ENCODE peak calls at places on chromosome 7, in eight cellular contexts. G, U, N, I, H, A, L and R are unnamed samples. For H3K4me1, the result is how much of the 10 kb centered on the place peaks cover.

GRCh38 chr7:28986723-28987122 is 28.6 kb upstream of the TRIL start:
- DNase-seq in G (no peak), U (no peak), N (no peak), I (no peak), H (peak), A (no peak), L (no peak), R (no peak)

GRCh38 chr7:140726304-140726703 is 29.8 kb downstream of the NDUFB2 start:
- DNase-seq in G (no peak), U (peak), N (no peak), I (no peak), H (peak), A (no peak), L (no peak), R (no peak)

GRCh38 chr7:78489851-78490250 is 691.3 kb downstream of the PHTF2 start:
- DNase-seq in G (no peak), U (no peak), N (no peak), I (no peak), H (peak), A (no peak), L (no peak), R (no peak)

GRCh38 chr7:1700086-1700485 is 30.0 kb downstream of the ELFN1 start:
- DNase-seq in G (no peak), U (no peak), N (no peak), I (no peak), H (no peak), A (no peak), L (no peak), R (no peak)

GRCh38 chr7:116180302-116180701 is 30.0 kb upstream of the TES start:
- DNase-seq in G (no peak), U (peak), N (no peak), I (no peak), H (peak), A (peak), L (peak), R (no peak)

GRCh38 chr7:15723840-15724239 is 37.4 kb upstream of the MEOX2 start:
- DNase-seq in G (no peak), U (no peak), N (no peak), I (no peak), H (no peak), A (no peak), L (no peak), R (no peak)

GRCh38 chr7:20896996-20897395 is 110.3 kb upstream of the SP8 start:
- DNase-seq in G (no peak), U (no peak), N (no peak), I (no peak), H (no peak), A (peak), L (no peak), R (no peak)

GRCh38 chr7:33773053-33773452 is 132.3 kb upstream of the BMPER start:
- DNase-seq in G (no peak), U (no peak), N (no peak), I (no peak), H (peak), A (peak), L (no peak), R (no peak)

GRCh38 chr7:17058568-17058967 is 176.8 kb upstream of the AGR3 start:
- DNase-seq in G (no peak), U (no peak), N (no peak), I (no peak), H (peak), A (peak), L (no peak), R (no peak)

GRCh38 chr7:135578569-135578968 is 20.9 kb downstream of the NUP205 start:
- DNase-seq in G (no peak), U (no peak), N (no peak), I (no peak), H (no peak), A (no peak), L (no peak), R (no peak)

GRCh38 chr7:130917669-130918128 is 183.7 kb upstream of the KLF14 start:
- DNase-seq in G (no peak), U (no peak), N (no peak), I (no peak), H (peak), A (no peak), L (no peak), R (no peak)

GRCh38 chr7:130913721-130914588 is 179.9 kb upstream of the KLF14 start:
- DNase-seq in G (no peak), U (no peak), N (no peak), I (no peak), H (no peak), A (no peak), L (no peak), R (no peak)

GRCh38 chr7:130912910-130913720 is 179.1 kb upstream of the KLF14 start:
- DNase-seq in G (peak), U (peak), N (peak), I (peak), H (peak), A (peak), L (no peak), R (peak)

GRCh38 chr7:130912086-130912909 is 178.3 kb upstream of the KLF14 start:
- DNase-seq in G (no peak), U (no peak), N (no peak), I (no peak), H (peak), A (peak), L (no peak), R (no peak)

GRCh38 chr7:130914589-130915294 is 180.7 kb upstream of the KLF14 start:
- DNase-seq in G (no peak), U (no peak), N (no peak), I (no peak), H (no peak), A (no peak), L (no peak), R (no peak)
- H3K4me1 ChIP-seq in G (half or more), U (under half), N (under half), I (half or more), H (under half), A (half or more), L (under half), R (half or more)

DNA sequence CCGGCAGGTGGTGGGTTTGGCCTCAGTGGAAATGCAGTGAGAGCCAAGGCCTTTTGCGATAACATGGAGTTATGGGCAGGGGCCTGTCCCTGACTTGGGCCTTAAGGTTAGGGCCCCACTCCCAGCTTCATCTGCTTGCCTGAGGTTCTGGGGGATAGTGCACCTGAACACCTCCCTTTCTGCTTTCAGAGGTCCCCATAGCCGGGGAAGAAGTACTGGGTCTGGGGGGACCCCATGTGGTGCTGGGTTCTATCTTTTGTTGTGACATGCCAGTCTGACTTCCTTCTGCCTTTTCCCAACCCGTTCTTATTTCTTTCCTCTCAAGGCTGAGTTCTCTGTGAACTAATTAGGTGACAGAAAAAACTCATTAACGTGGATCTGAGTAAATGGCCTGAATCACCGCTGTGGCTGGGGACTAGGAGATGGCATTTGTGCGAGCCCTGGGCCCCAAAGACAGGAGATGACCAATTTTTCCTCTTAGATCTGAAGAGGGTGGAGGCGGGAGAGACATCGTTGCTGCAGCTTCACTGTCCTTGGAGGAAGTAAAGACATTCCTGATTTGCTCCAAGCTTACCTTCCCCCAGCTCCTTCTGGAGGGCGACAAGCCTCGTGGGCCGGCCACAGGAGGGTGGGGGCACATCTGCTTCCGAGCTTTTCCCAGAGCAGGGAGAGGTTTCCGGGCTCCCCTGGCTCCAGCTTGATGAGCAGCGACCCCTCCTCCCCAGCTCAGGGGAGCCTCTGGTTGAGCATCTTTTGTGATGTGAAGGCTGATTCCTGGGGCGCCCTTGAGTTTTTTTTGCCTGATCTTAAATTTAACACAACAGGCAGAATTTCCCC is 2.0 kb downstream of the AGAP3 start:
- DNase-seq in G (no peak), U (peak), N (peak), I (no peak), H (peak), A (peak), L (no peak), R (no peak)
- H3K4me1 ChIP-seq in G (under half), U (under half), N (under half), I (half or more), H (under half), A (under half), L (under half), R (half or more)

GRCh38 chr7:24825315-24825917 is 68.2 kb upstream of the GSDME start:
- DNase-seq in G (no peak), U (no peak), N (no peak), I (no peak), H (peak), A (peak), L (no peak), R (no peak)

GRCh38 chr7:24826662-24827020 is 69.4 kb upstream of the GSDME start:
- DNase-seq in G (no peak), U (no peak), N (no peak), I (no peak), H (no peak), A (peak), L (no peak), R (no peak)

GRCh38 chr7:24824400-24824799 is 67.1 kb upstream of the GSDME start:
- DNase-seq in G (no peak), U (no peak), N (no peak), I (no peak), H (no peak), A (no peak), L (no peak), R (no peak)

GRCh38 chr7:24825931-24826661 is 68.8 kb upstream of the GSDME start:
- DNase-seq in G (peak), U (no peak), N (no peak), I (no peak), H (peak), A (peak), L (no peak), R (peak)

GRCh38 chr7:24824896-24825295 is 67.6 kb upstream of the GSDME start:
- DNase-seq in G (no peak), U (no peak), N (no peak), I (no peak), H (peak), A (no peak), L (no peak), R (no peak)
- H3K4me1 ChIP-seq in G (under half), U (under half), N (under half), I (under half), H (under half), A (half or more), L (under half), R (under half)

GRCh38 chr7:607938-608337 is 88.3 kb upstream of the PDGFA start:
- DNase-seq in G (no peak), U (no peak), N (no peak), I (no peak), H (no peak), A (no peak), L (no peak), R (no peak)
- H3K4me1 ChIP-seq in G (under half), U (under half), N (under half), I (under half), H (under half), A (under half), L (under half), R (under half)

DNA sequence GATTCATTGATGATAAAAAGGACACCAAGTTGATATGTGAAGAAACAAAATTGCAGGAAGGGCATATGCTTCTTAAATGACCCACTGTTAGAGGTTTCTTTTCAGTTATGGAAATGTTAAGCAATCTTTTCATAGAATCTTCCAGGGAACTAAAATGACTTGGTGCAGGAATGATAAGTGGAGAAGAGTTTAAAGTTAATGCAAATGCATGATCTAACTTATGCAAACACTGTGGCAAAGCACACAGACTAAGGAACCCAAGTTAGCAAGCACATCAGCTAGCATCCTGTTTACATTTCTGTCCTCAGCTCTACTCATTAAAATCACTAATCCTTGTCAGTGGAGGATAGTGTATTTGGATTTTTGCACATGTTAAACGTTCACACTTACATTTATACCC is 9.3 kb downstream of the CLCN1 start:
- DNase-seq in G (no peak), U (no peak), N (no peak), I (no peak), H (peak), A (no peak), L (no peak), R (no peak)
- H3K4me1 ChIP-seq in G (under half), U (under half), N (under half), I (under half), H (under half), A (under half), L (under half), R (under half)

GRCh38 chr7:44098092-44099068 is 5.8 kb upstream of the AEBP1 start:
- DNase-seq in G (no peak), U (no peak), N (no peak), I (no peak), H (no peak), A (no peak), L (no peak), R (no peak)
- H3K4me1 ChIP-seq in G (under half), U (under half), N (under half), I (under half), H (under half), A (under half), L (under half), R (under half)

DNA sequence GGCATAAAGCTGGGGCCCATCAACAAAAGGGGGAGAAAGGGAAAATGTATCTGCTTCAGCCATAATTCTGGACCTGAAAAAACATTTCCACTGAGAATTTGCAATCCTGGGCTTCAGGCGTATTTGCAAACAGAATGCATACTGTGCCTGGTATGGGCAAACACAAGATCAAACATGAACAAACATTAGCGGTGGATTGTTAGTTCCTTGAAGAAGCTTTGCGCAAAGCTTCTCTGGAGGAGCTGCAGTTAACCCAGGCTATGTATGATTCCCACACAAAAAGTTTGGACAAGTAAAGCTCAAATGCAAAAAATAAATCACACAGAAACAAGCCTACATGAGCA is 20.4 kb upstream of the HILPDA start:
- DNase-seq in G (no peak), U (no peak), N (no peak), I (no peak), H (no peak), A (no peak), L (no peak), R (no peak)
- H3K4me1 ChIP-seq in G (under half), U (under half), N (under half), I (under half), H (under half), A (under half), L (under half), R (under half)